ENCODE peak calls at places on chromosome 2, in six cellular contexts. One of them, this sample, is unnamed.
A peak's percentile ranks its signal among the peaks of the same experiment; 100 is the strongest.

GRCh38 chr2:53498210-53498609 is 269.4 kb upstream of the CHAC2 start:
- DNase-seq in nephron progenitor cell: no peak
- DNase-seq in hepatocyte: no peak
- DNase-seq in stimulated activated CD4-positive, alpha-beta T cell treated with anti-CD3 and anti-CD28 coated beads, Interleukin-4, amount 100 ng/mL, for 48 hours: no peak
- DNase-seq in NAMALWA: no peak
- DNase-seq in skeletal muscle cell: peak; percentile 28
- DNase-seq in this sample: no peak

GRCh38 chr2:78418041-78418440 is 607.5 kb upstream of the REG3G start:
- DNase-seq in stimulated activated CD4-positive, alpha-beta T cell treated with anti-CD3 and anti-CD28 coated beads, Interleukin-4, amount 100 ng/mL, for 48 hours: no peak
- DNase-seq in skeletal muscle cell: no peak
- DNase-seq in hepatocyte: peak; percentile 15
- DNase-seq in NAMALWA: no peak
- DNase-seq in nephron progenitor cell: no peak
- DNase-seq in this sample: no peak

GRCh38 chr2:89767581-89768435 is 1076.3 kb downstream of the RPIA start:
- DNase-seq in stimulated activated CD4-positive, alpha-beta T cell treated with anti-CD3 and anti-CD28 coated beads, Interleukin-4, amount 100 ng/mL, for 48 hours: no peak
- DNase-seq in NAMALWA: no peak
- DNase-seq in skeletal muscle cell: no peak
- DNase-seq in hepatocyte: no peak
- DNase-seq in nephron progenitor cell: no peak
- DNase-seq in this sample: no peak

GRCh38 chr2:239012936-239013669 is 165.2 kb downstream of the TWIST2 start:
- DNase-seq in NAMALWA: no peak
- DNase-seq in skeletal muscle cell: no peak
- DNase-seq in hepatocyte: no peak
- DNase-seq in stimulated activated CD4-positive, alpha-beta T cell treated with anti-CD3 and anti-CD28 coated beads, Interleukin-4, amount 100 ng/mL, for 48 hours: no peak
- DNase-seq in nephron progenitor cell: no peak
- DNase-seq in this sample: no peak

GRCh38 chr2:1622521-1623200 is 121.7 kb downstream of the PXDN start:
- DNase-seq in skeletal muscle cell: no peak
- DNase-seq in stimulated activated CD4-positive, alpha-beta T cell treated with anti-CD3 and anti-CD28 coated beads, Interleukin-4, amount 100 ng/mL, for 48 hours: no peak
- DNase-seq in nephron progenitor cell: no peak
- DNase-seq in hepatocyte: no peak
- DNase-seq in NAMALWA: no peak
- DNase-seq in this sample: no peak

GRCh38 chr2:167898297-167898696 is 349.1 kb downstream of the STK39 start:
- DNase-seq in hepatocyte: no peak
- DNase-seq in skeletal muscle cell: no peak
- DNase-seq in NAMALWA: no peak
- DNase-seq in stimulated activated CD4-positive, alpha-beta T cell treated with anti-CD3 and anti-CD28 coated beads, Interleukin-4, amount 100 ng/mL, for 48 hours: no peak
- DNase-seq in nephron progenitor cell: no peak
- DNase-seq in this sample: no peak

GRCh38 chr2:238263204-238264071 is 23.6 kb upstream of the HES6 start:
- DNase-seq in skeletal muscle cell: peak; percentile 80
- DNase-seq in stimulated activated CD4-positive, alpha-beta T cell treated with anti-CD3 and anti-CD28 coated beads, Interleukin-4, amount 100 ng/mL, for 48 hours: peak; percentile 63
- DNase-seq in hepatocyte: peak; percentile 94
- DNase-seq in NAMALWA: peak; percentile 78
- DNase-seq in nephron progenitor cell: peak; percentile 89
- DNase-seq in this sample: peak; percentile 53

GRCh38 chr2:153971914-153972313 is 100.2 kb downstream of the GALNT13 start:
- DNase-seq in NAMALWA: no peak
- DNase-seq in stimulated activated CD4-positive, alpha-beta T cell treated with anti-CD3 and anti-CD28 coated beads, Interleukin-4, amount 100 ng/mL, for 48 hours: no peak
- DNase-seq in skeletal muscle cell: no peak
- DNase-seq in nephron progenitor cell: no peak
- DNase-seq in hepatocyte: no peak
- DNase-seq in this sample: no peak

GRCh38 chr2:219415580-219416232 is 2.5 kb upstream of the DES start:
- DNase-seq in skeletal muscle cell: no peak
- DNase-seq in nephron progenitor cell: no peak
- DNase-seq in NAMALWA: no peak
- DNase-seq in hepatocyte: no peak
- DNase-seq in stimulated activated CD4-positive, alpha-beta T cell treated with anti-CD3 and anti-CD28 coated beads, Interleukin-4, amount 100 ng/mL, for 48 hours: no peak
- DNase-seq in this sample: no peak

GRCh38 chr2:45872211-45872610 is 220.7 kb downstream of the PRKCE start:
- DNase-seq in stimulated activated CD4-positive, alpha-beta T cell treated with anti-CD3 and anti-CD28 coated beads, Interleukin-4, amount 100 ng/mL, for 48 hours: no peak
- DNase-seq in NAMALWA: no peak
- DNase-seq in nephron progenitor cell: no peak
- DNase-seq in hepatocyte: peak; percentile 23
- DNase-seq in skeletal muscle cell: no peak
- DNase-seq in this sample: no peak

GRCh38 chr2:74498500-74499268 is 719 bp downstream of the LBX2 start:
- DNase-seq in skeletal muscle cell: no peak
- DNase-seq in stimulated activated CD4-positive, alpha-beta T cell treated with anti-CD3 and anti-CD28 coated beads, Interleukin-4, amount 100 ng/mL, for 48 hours: no peak
- DNase-seq in hepatocyte: no peak
- DNase-seq in NAMALWA: no peak
- DNase-seq in nephron progenitor cell: peak; percentile 50
- DNase-seq in this sample: no peak

GRCh38 chr2:78457269-78457668 is 568.2 kb upstream of the REG3G start:
- DNase-seq in NAMALWA: no peak
- DNase-seq in stimulated activated CD4-positive, alpha-beta T cell treated with anti-CD3 and anti-CD28 coated beads, Interleukin-4, amount 100 ng/mL, for 48 hours: no peak
- DNase-seq in skeletal muscle cell: no peak
- DNase-seq in nephron progenitor cell: no peak
- DNase-seq in hepatocyte: no peak
- DNase-seq in this sample: no peak

GRCh38 chr2:230864605-230865323 is at the start of gene ITM2C:
- DNase-seq in stimulated activated CD4-positive, alpha-beta T cell treated with anti-CD3 and anti-CD28 coated beads, Interleukin-4, amount 100 ng/mL, for 48 hours: peak; percentile 71
- DNase-seq in NAMALWA: no peak
- DNase-seq in nephron progenitor cell: peak; percentile 82
- DNase-seq in hepatocyte: peak; percentile 93
- DNase-seq in skeletal muscle cell: no peak
- DNase-seq in this sample: peak; percentile 49

GRCh38 chr2:168480356-168480755 is 24.3 kb downstream of the CERS6 start:
- DNase-seq in NAMALWA: no peak
- DNase-seq in hepatocyte: no peak
- DNase-seq in stimulated activated CD4-positive, alpha-beta T cell treated with anti-CD3 and anti-CD28 coated beads, Interleukin-4, amount 100 ng/mL, for 48 hours: no peak
- DNase-seq in skeletal muscle cell: no peak
- DNase-seq in nephron progenitor cell: no peak
- DNase-seq in this sample: no peak

GRCh38 chr2:111072220-111072871 is 48.4 kb upstream of the BCL2L11 start:
- DNase-seq in nephron progenitor cell: no peak
- DNase-seq in stimulated activated CD4-positive, alpha-beta T cell treated with anti-CD3 and anti-CD28 coated beads, Interleukin-4, amount 100 ng/mL, for 48 hours: no peak
- DNase-seq in skeletal muscle cell: peak; percentile 47
- DNase-seq in NAMALWA: no peak
- DNase-seq in hepatocyte: no peak
- DNase-seq in this sample: no peak

GRCh38 chr2:1743396-1744150 is 742 bp downstream of the PXDN start:
- DNase-seq in nephron progenitor cell: peak; percentile 66
- DNase-seq in NAMALWA: no peak
- DNase-seq in skeletal muscle cell: no peak
- DNase-seq in hepatocyte: peak; percentile 68
- DNase-seq in stimulated activated CD4-positive, alpha-beta T cell treated with anti-CD3 and anti-CD28 coated beads, Interleukin-4, amount 100 ng/mL, for 48 hours: no peak
- DNase-seq in this sample: no peak